ENCODE peak calls at places on chromosomes 6 and 20, in four cellular contexts. L is K562, M is SK-N-SH, G is GM12878. A is an unnamed sample.

GRCh38 chr6:148550569-148550968 is 196.3 kb upstream of the UST start:
- DNase-seq in G (no peak), M (no peak), L (no peak), A (no peak)

GRCh38 chr6:95685817-95686216 is 108.5 kb downstream of the MANEA start:
- DNase-seq in M (no peak), L (no peak), G (no peak), A (no peak)

GRCh38 chr20:40880716-40881104 is 147.9 kb upstream of the TOP1 start:
- DNase-seq in G (no peak), M (no peak), L (no peak), A (no peak)

GRCh38 chr20:8678098-8678776 is 390.6 kb upstream of the PLCB4 start:
- DNase-seq in L (no peak), G (no peak), M (no peak), A (no peak)

GRCh38 chr20:56752274-56752673 is 123.2 kb downstream of the TFAP2C start:
- DNase-seq in L (no peak), G (no peak), M (no peak), A (no peak)

GRCh38 chr6:122548820-122549219 is 61.4 kb upstream of the PKIB start:
- DNase-seq in M (no peak), L (no peak), G (no peak), A (no peak)

GRCh38 chr6:27161946-27162603 is 85.4 kb upstream of the PRSS16 start:
- DNase-seq in G (no peak), L (peak), M (peak), A (no peak)

GRCh38 chr6:56377295-56377694 is 129.9 kb upstream of the COL21A1 start:
- DNase-seq in G (no peak), M (no peak), L (no peak), A (no peak)

GRCh38 chr6:139242457-139243240 is 49.1 kb downstream of the TXLNB start:
- DNase-seq in L (no peak), M (no peak), G (no peak), A (no peak)

GRCh38 chr6:50147371-50147770 is 97.6 kb upstream of the DEFB112 start:
- DNase-seq in M (no peak), L (no peak), G (no peak), A (no peak)

GRCh38 chr6:31829633-31830492 is 2.3 kb downstream of the HSPA1B start:
- DNase-seq in G (no peak), L (no peak), M (no peak), A (no peak)

GRCh38 chr20:59455392-59456341 is 148.7 kb upstream of the PHACTR3 start:
- DNase-seq in G (no peak), L (peak), M (peak), A (no peak)

GRCh38 chr6:32551410-32551809 is 21.3 kb upstream of the HLA-DRB5 start:
- DNase-seq in G (no peak), M (no peak), L (no peak), A (no peak)

GRCh38 chr6:147910254-147910653 is 401.8 kb downstream of the SAMD5 start:
- DNase-seq in L (no peak), M (no peak), G (no peak), A (no peak)

GRCh38 chr6:53928641-53929339 is 134.0 kb downstream of the LRRC1 start:
- DNase-seq in G (no peak), L (no peak), M (no peak), A (no peak)

GRCh38 chr6:158021376-158021775 is 39.7 kb downstream of the SYNJ2 start:
- DNase-seq in M (no peak), G (no peak), L (no peak), A (no peak)

GRCh38 chr6:28209753-28210535 is 15.1 kb upstream of the ZSCAN9 start:
- DNase-seq in G (no peak), M (no peak), L (no peak), A (no peak)

GRCh38 chr6:44298055-44298803 is 14.9 kb downstream of the AARS2 start:
- DNase-seq in G (no peak), L (no peak), M (peak), A (no peak)

GRCh38 chr20:20549699-20550098 is 162.7 kb downstream of the RALGAPA2 start:
- DNase-seq in L (no peak), G (no peak), M (no peak), A (no peak)

GRCh38 chr6:70110128-70111022 is 192.5 kb downstream of the COL9A1 start:
- DNase-seq in M (no peak), L (no peak), G (no peak), A (no peak)

GRCh38 chr6:118872318-118872717 is 21.6 kb upstream of the ASF1A start:
- DNase-seq in G (no peak), M (no peak), L (no peak), A (no peak)

GRCh38 chr20:11429889-11430580 is 487.7 kb upstream of the BTBD3 start:
- DNase-seq in G (no peak), L (no peak), M (no peak), A (no peak)

GRCh38 chr6:165834613-165835259 is 171.7 kb upstream of the PDE10A start:
- DNase-seq in M (no peak), L (no peak), G (no peak), A (no peak)

GRCh38 chr20:31590717-31591225 is 14.3 kb upstream of the ID1 start:
- DNase-seq in G (no peak), L (peak), M (no peak), A (no peak)

GRCh38 chr20:43681468-43681942 is 14.6 kb downstream of the MYBL2 start:
- DNase-seq in G (peak), L (no peak), M (no peak), A (no peak)
- TF ChIP-seq USF1 in G (no peak), L (no peak), M (no peak), A (no peak)

GRCh38 chr20:13995086-13995665 is at the start of gene MACROD2:
- DNase-seq in M (peak), L (peak), G (no peak), A (peak)
- TF ChIP-seq USF1 in M (no peak), L (no peak), G (no peak), A (peak)

GRCh38 chr6:42128460-42129359 is 13.7 kb downstream of the C6orf132 start:
- DNase-seq in L (peak), M (no peak), G (no peak), A (no peak)
- TF ChIP-seq USF1 in L (peak), M (no peak), G (no peak), A (no peak)

GRCh38 chr20:23222531-23223200 is 127.9 kb upstream of the NXT1 start:
- DNase-seq in G (no peak), M (no peak), L (no peak), A (no peak)
- TF ChIP-seq USF1 in G (no peak), M (no peak), L (no peak), A (no peak)

DNA sequence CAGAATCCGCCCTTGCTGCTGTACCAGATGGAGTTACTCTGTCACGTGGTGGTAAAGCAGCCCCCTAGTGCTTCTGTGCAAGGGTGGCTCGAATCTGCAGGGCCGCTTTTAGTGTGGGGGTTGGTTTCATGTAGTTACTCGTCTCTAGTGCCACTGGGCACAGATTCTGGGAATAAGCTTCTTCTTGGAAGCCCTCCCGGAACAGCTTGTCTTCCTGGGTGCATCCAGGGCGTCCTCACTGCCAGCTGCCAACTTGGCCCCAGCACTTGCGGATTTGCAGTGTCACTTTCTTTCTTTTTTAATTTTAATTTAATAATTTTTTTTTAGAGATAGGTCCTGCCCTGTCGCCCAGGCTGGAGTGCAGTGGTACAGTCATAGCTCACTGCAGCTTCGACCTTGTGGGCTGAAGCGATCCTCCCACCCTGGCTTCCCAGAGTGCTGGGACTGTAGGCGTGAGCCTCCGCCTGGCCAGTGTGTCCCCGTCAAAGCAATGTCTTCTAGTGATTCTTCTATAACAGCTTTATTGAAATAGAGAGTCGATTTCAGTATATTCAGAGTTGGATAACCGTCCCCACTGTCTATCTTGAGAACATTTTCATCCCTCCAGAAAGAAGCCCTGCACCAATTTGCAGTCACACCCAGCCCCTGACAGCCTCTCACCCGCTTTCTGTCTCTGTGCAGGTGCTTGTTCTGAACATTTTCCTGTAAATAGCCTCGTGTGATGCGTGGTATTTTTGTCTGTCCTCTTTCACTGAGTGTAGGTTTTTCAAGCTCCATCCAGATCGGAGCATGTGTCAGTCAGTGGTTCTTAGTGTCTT is 25.9 kb downstream of the PYGB start:
- DNase-seq in M (no peak), L (no peak), G (no peak), A (peak)
- TF ChIP-seq USF1 in M (no peak), L (no peak), G (no peak), A (no peak)

GRCh38 chr20:5729348-5729747 is 20.9 kb upstream of the SHLD1 start:
- DNase-seq in G (no peak), L (no peak), M (no peak), A (no peak)
- TF ChIP-seq USF1 in G (no peak), L (no peak), M (no peak), A (no peak)

DNA sequence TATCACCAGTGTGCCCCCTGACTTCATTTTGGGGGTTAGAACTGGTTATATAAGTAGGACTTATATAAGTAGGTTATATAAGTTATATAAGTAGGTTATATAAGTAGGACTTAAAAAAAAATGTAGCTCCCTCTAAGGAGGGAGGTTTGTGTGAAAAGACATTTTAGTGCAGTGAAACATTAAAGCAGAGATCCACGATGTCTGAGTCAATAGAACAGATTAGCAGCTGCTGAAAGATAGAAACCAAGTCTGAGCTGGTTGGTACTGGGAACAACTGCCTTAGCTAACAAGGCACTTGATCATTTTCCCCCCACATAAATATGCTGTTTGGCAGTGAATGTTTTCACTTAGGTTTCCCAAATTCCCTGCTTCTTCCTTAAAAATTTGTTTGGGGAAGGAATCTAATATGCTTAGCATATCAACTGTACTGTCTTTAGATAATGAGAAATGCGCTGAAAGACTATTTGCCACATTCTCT is 2.1 kb upstream of the RPS12 start:
- DNase-seq in G (no peak), L (no peak), M (no peak), A (no peak)
- TF ChIP-seq USF1 in G (no peak), L (no peak), M (no peak), A (no peak)

DNA sequence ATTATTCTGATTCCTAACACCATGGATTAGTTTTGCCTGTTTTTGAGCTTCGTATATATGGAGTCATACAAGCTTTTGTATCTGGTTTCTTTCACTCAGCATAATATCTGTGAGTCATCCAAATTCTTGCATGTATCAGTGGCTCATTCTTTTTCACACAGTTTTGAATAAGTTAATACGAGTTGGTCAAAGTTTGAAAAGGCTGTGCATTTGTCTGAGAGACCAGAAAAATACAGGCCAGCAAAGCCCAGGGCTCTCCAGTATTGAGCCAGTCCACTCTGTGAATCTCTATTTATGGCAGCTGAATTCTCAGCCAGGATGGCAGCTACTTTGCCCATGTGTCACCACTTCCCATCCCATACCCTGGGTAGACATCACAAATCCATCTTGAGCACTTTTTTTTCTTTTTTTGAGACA is 7.2 kb upstream of the CHMP4B start:
- DNase-seq in G (no peak), M (no peak), L (no peak), A (no peak)
- TF ChIP-seq USF1 in G (no peak), M (no peak), L (no peak), A (no peak)

A was measured in WTC11.